ENCODE peak calls at places on chromosomes 4 and X, in six cellular contexts. J is GM23338, C is astrocyte, L is PC-9, H is H1, M is A673. B is an unnamed sample.

GRCh38 chr4:153486281-153487151 is 20.4 kb downstream of the TMEM131L start:
- DNase-seq in J (peak; percentile 58), C (peak; percentile 91), L (peak; percentile 61), H (no peak), M (peak; percentile 29), B (peak; percentile 95)

GRCh38 chr4:137359691-137360315 is 172.5 kb downstream of the PCDH18 start:
- DNase-seq in J (no peak), C (no peak), L (no peak), H (no peak), M (peak; percentile 4), B (peak; percentile 56)

GRCh38 chrX:3141031-3141430 is 99.8 kb downstream of the ARSF start:
- DNase-seq in J (no peak), C (peak; percentile 73), L (no peak), H (no peak), M (no peak), B (peak; percentile 72)

GRCh38 chrX:44306336-44306735 is 37.1 kb downstream of the EFHC2 start:
- DNase-seq in J (no peak), C (peak; percentile 4), L (peak; percentile 39), H (no peak), M (peak; percentile 63), B (peak; percentile 28)

GRCh38 chrX:34716322-34716721 is 59.2 kb upstream of the TMEM47 start:
- DNase-seq in J (no peak), C (no peak), L (no peak), H (no peak), M (no peak), B (no peak)

GRCh38 chrX:154332561-154332960 is 37.0 kb downstream of the TKTL1 start:
- DNase-seq in J (no peak), C (no peak), L (no peak), H (no peak), M (no peak), B (no peak)

GRCh38 chrX:69607616-69608015 is 8.3 kb upstream of the EDA start:
- DNase-seq in J (no peak), C (no peak), L (no peak), H (no peak), M (no peak), B (no peak)

GRCh38 chrX:100410083-100410590 is at the start of gene PCDH19:
- DNase-seq in J (peak; percentile 70), C (peak; percentile 7), L (no peak), H (peak; percentile 60), M (peak; percentile 73), B (peak; percentile 37)

GRCh38 chr4:33649015-33649414 is 2595.3 kb downstream of the ARAP2 start:
- DNase-seq in J (peak; percentile 49), C (peak; percentile 1), L (no peak), H (no peak), M (peak; percentile 1), B (peak; percentile 9)

GRCh38 chrX:143058096-143058495 is 32.4 kb downstream of the SPANXN4 start:
- DNase-seq in J (peak; percentile 2), C (no peak), L (no peak), H (no peak), M (no peak), B (no peak)

GRCh38 chr4:121200795-121201472 is 36.8 kb upstream of the TNIP3 start:
- DNase-seq in J (no peak), C (no peak), L (no peak), H (no peak), M (no peak), B (no peak)

GRCh38 chr4:73741140-73741749 is 876 bp downstream of the CXCL8 start:
- DNase-seq in J (no peak), C (no peak), L (no peak), H (no peak), M (no peak), B (no peak)

GRCh38 chrX:134480061-134480460 is 20.1 kb downstream of the HPRT1 start:
- DNase-seq in J (no peak), C (no peak), L (no peak), H (no peak), M (no peak), B (peak; percentile 15)

GRCh38 chr4:41205130-41205529 is 9.2 kb downstream of the APBB2 start:
- DNase-seq in J (no peak), C (no peak), L (no peak), H (no peak), M (no peak), B (no peak)

GRCh38 chrX:65608021-65608420 is 59.4 kb upstream of the MSN start:
- DNase-seq in J (no peak), C (no peak), L (no peak), H (no peak), M (no peak), B (no peak)

GRCh38 chr4:24603343-24603742 is 19.0 kb upstream of the DHX15 start:
- DNase-seq in J (no peak), C (no peak), L (no peak), H (no peak), M (no peak), B (no peak)

GRCh38 chrX:9644335-9644734 is 121.3 kb downstream of the GPR143 start:
- DNase-seq in J (no peak), C (no peak), L (no peak), H (no peak), M (no peak), B (no peak)

GRCh38 chr4:29081230-29081955 is 1638.8 kb upstream of the PCDH7 start:
- DNase-seq in J (peak; percentile 6), C (no peak), L (no peak), H (no peak), M (peak; percentile 55), B (peak; percentile 56)

GRCh38 chrX:103151799-103152198 is 58.9 kb upstream of the NXF3 start:
- DNase-seq in J (no peak), C (no peak), L (no peak), H (no peak), M (no peak), B (no peak)

GRCh38 chr4:40967550-40967949 is 217.8 kb downstream of the NSUN7 start:
- DNase-seq in J (no peak), C (no peak), L (no peak), H (no peak), M (no peak), B (no peak)

GRCh38 chr4:188428935-188429334 is 289.7 kb downstream of the TRIML1 start:
- DNase-seq in J (peak; percentile 77), C (no peak), L (no peak), H (no peak), M (no peak), B (no peak)

GRCh38 chrX:43559643-43560042 is 96.5 kb upstream of the MAOA start:
- DNase-seq in J (peak; percentile 69), C (peak; percentile 9), L (peak; percentile 4), H (peak; percentile 53), M (peak; percentile 66), B (peak; percentile 59)

GRCh38 chr4:16705341-16705740 is 193.1 kb downstream of the LDB2 start:
- DNase-seq in J (no peak), C (no peak), L (no peak), H (no peak), M (no peak), B (no peak)

GRCh38 chrX:101287402-101287801 is 3.7 kb downstream of the TAF7L start:
- DNase-seq in J (peak; percentile 57), C (peak; percentile 8), L (peak; percentile 4), H (no peak), M (peak; percentile 58), B (peak; percentile 56)

GRCh38 chr4:139975830-139976272 is 178.1 kb downstream of the MAML3 start:
- DNase-seq in J (no peak), C (no peak), L (peak; percentile 27), H (no peak), M (no peak), B (peak; percentile 88)

GRCh38 chrX:68114573-68115199 is 318.6 kb downstream of the OPHN1 start:
- DNase-seq in J (no peak), C (peak; percentile 23), L (peak; percentile 11), H (no peak), M (no peak), B (peak; percentile 40)

GRCh38 chr4:7395635-7396034 is 39.1 kb downstream of the PSAPL1 start:
- DNase-seq in J (no peak), C (no peak), L (no peak), H (peak; percentile 26), M (no peak), B (no peak)

GRCh38 chr4:157204634-157205244 is 15.8 kb upstream of the GRIA2 start:
- DNase-seq in J (peak; percentile 76), C (no peak), L (no peak), H (peak; percentile 82), M (peak; percentile 37), B (no peak)

GRCh38 chrX:41655631-41656030 is 33.1 kb upstream of the GPR34 start:
- DNase-seq in J (no peak), C (peak; percentile 29), L (no peak), H (no peak), M (no peak), B (peak; percentile 44)

GRCh38 chr4:143701365-143701764 is 890 bp upstream of the FREM3 start:
- DNase-seq in J (no peak), C (no peak), L (no peak), H (no peak), M (no peak), B (no peak)

GRCh38 chr4:143699331-143700059 is 980 bp downstream of the FREM3 start:
- DNase-seq in J (peak; percentile 41), C (no peak), L (no peak), H (no peak), M (no peak), B (no peak)

GRCh38 chr4:143700420-143701352 is at the start of gene FREM3:
- DNase-seq in J (peak; percentile 72), C (no peak), L (no peak), H (peak; percentile 75), M (no peak), B (no peak)

GRCh38 chr4:143700060-143700419 is 435 bp downstream of the FREM3 start:
- DNase-seq in J (peak; percentile 61), C (peak; percentile 6), L (no peak), H (peak; percentile 60), M (peak; percentile 12), B (peak; percentile 16)
- H3K4me3 ChIP-seq in J (peak overlapping the region; percentile 77), C (peak overlapping the region; percentile 23), L (no peak overlapping the region), H (peak overlapping the region; percentile 48), M (peak overlapping the region; percentile 19), B (no peak overlapping the region)

GRCh38 chr4:101345596-101346311 is 1.6 kb downstream of the PPP3CA start:
- DNase-seq in J (peak; percentile 69), C (no peak), L (peak; percentile 20), H (peak; percentile 55), M (peak; percentile 79), B (peak; percentile 63)
- TF ChIP-seq CTCF in J (no peak), C (no peak), L (no peak), H (no peak), M (no peak), B (no peak)

GRCh38 chrX:120308959-120309872 is 2.0 kb downstream of the TMEM255A start:
- DNase-seq in J (peak; percentile 80), C (peak; percentile 65), L (peak; percentile 75), H (peak; percentile 52), M (peak; percentile 77), B (peak; percentile 53)
- TF ChIP-seq EZH2 in J (no peak), C (no peak), L (no peak), H (no peak), M (no peak), B (no peak)

DNA sequence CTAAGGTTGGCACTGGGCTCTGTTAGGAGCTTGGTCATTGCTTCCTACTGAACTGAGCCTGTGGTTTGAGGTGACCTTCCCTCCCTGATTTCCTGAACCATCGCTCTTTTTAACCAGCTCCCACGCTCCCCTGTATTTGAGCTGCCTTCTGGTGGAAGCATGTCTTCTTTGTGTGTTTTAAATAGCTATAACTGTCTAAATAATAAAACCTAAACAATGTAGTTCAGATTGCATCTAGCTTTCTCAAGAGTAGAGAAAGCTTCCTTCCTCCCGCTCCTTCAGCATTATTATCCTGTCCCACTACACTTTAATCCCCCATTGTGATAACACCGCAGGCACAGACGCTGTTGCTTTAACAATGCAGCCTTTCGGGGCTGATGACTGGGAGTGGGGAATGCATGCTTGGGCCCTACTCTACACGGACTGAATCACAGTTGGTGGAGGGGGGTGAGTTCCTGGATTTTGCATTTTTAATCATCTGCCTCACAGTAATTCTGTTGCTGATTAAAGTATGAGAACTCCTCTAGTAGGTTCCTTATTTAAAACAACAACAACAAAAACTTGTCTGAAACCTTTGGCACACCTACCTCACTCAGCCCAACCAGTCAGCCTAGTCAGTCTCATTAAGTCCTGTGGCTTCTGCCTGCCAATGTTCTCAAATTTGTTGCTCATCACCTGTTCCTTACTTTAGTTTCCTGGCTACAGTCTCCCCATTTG is 6.6 kb downstream of the SMS start:
- DNase-seq in J (peak; percentile 53), C (peak; percentile 67), L (peak; percentile 12), H (no peak), M (peak; percentile 68), B (peak; percentile 73)
- H3K4me3 ChIP-seq in J (peak overlapping the region; percentile 39), C (peak overlapping the region; percentile 9), L (no peak overlapping the region), H (no peak overlapping the region), M (no peak overlapping the region), B (peak overlapping the region; percentile 20)

B was measured in fibroblast of lung.